ENCODE peak calls at places on chromosomes 1 and 21, in five cellular contexts. O is mesenchymal stem cell, T is neuronal stem cell, I is H9, P is IMR-90. R is an unnamed sample.

GRCh38 chr21:26572668-26573381 is at the start of gene CYYR1:
- DNase-seq in O (peak), T (peak), I (peak), P (no peak), R (peak)

GRCh38 chr1:11357291-11357690 is 84.3 kb downstream of the UBIAD1 start:
- DNase-seq in O (no peak), T (no peak), I (no peak), P (no peak), R (no peak)

GRCh38 chr1:221742555-221743415 is 896 bp upstream of the DUSP10 start:
- DNase-seq in O (peak), T (peak), I (peak), P (peak), R (peak)

GRCh38 chr21:37593015-37593414 is 226.4 kb downstream of the DYRK1A start:
- DNase-seq in O (no peak), T (peak), I (peak), P (no peak), R (peak)

GRCh38 chr21:29342394-29342957 is 43.8 kb downstream of the BACH1 start:
- DNase-seq in O (peak), T (no peak), I (no peak), P (peak), R (no peak)

GRCh38 chr1:104989012-104989411 is 1239.3 kb downstream of the AMY1C start:
- DNase-seq in O (no peak), T (no peak), I (no peak), P (no peak), R (no peak)

GRCh38 chr1:220123889-220124288 is 30.0 kb downstream of the IARS2 start:
- DNase-seq in O (peak), T (no peak), I (no peak), P (no peak), R (peak)

GRCh38 chr1:238658766-238659165 is 727.6 kb upstream of the CHRM3 start:
- DNase-seq in O (peak), T (no peak), I (no peak), P (peak), R (peak)

GRCh38 chr21:46081022-46081861 is 16.7 kb upstream of the COL6A2 start:
- DNase-seq in O (no peak), T (no peak), I (peak), P (no peak), R (no peak)

GRCh38 chr1:56448937-56449336 is 130.4 kb downstream of the PLPP3 start:
- DNase-seq in O (peak), T (no peak), I (no peak), P (peak), R (peak)

GRCh38 chr1:113930499-113931161 is 1.5 kb downstream of the HIPK1 start:
- DNase-seq in O (peak), T (peak), I (no peak), P (peak), R (peak)

GRCh38 chr1:219708919-219709318 is 96.0 kb upstream of the ZC3H11B start:
- DNase-seq in O (no peak), T (no peak), I (no peak), P (no peak), R (no peak)

GRCh38 chr1:162857850-162858249 is 3.1 kb downstream of the CCDC190 start:
- DNase-seq in O (no peak), T (no peak), I (no peak), P (peak), R (no peak)

GRCh38 chr1:20223659-20224058 is 37.3 kb upstream of the PLA2G2C start:
- DNase-seq in O (no peak), T (no peak), I (peak), P (no peak), R (peak)

GRCh38 chr1:51794260-51794659 is 84.3 kb downstream of the NRDC start:
- DNase-seq in O (no peak), T (no peak), I (no peak), P (no peak), R (no peak)

GRCh38 chr1:202189012-202189790 is 4.4 kb upstream of the LGR6 start:
- DNase-seq in O (peak), T (peak), I (peak), P (peak), R (peak)

GRCh38 chr21:21216013-21216412 is 217.8 kb downstream of the NCAM2 start:
- DNase-seq in O (no peak), T (no peak), I (no peak), P (no peak), R (no peak)

GRCh38 chr1:3553940-3554223 is 57.4 kb downstream of the MEGF6 start:
- DNase-seq in O (no peak), T (no peak), I (no peak), P (no peak), R (no peak)

GRCh38 chr1:198205021-198205684 is 48.4 kb downstream of the NEK7 start:
- DNase-seq in O (no peak), T (no peak), I (no peak), P (peak), R (no peak)

GRCh38 chr1:8752411-8752810 is 65.0 kb downstream of the RERE start:
- DNase-seq in O (no peak), T (no peak), I (no peak), P (no peak), R (no peak)

GRCh38 chr1:153349363-153350340 is 1.0 kb upstream of the PGLYRP4 start:
- DNase-seq in O (no peak), T (no peak), I (no peak), P (no peak), R (no peak)

GRCh38 chr1:233372218-233373125 is 44.9 kb downstream of the MAP3K21 start:
- DNase-seq in O (no peak), T (no peak), I (no peak), P (no peak), R (no peak)

GRCh38 chr1:102937401-102937800 is 170.9 kb downstream of the COL11A1 start:
- DNase-seq in O (no peak), T (no peak), I (no peak), P (no peak), R (no peak)

GRCh38 chr1:167333703-167334102 is 113.0 kb downstream of the POU2F1 start:
- DNase-seq in O (no peak), T (no peak), I (no peak), P (no peak), R (no peak)

GRCh38 chr1:66327582-66327981 is 206.4 kb upstream of the SGIP1 start:
- DNase-seq in O (no peak), T (no peak), I (no peak), P (no peak), R (no peak)

GRCh38 chr1:214990619-214991018 is 91.9 kb upstream of the KCNK2 start:
- DNase-seq in O (peak), T (no peak), I (no peak), P (peak), R (no peak)

GRCh38 chr1:30512922-30513265 is 210.5 kb downstream of the MATN1 start:
- DNase-seq in O (no peak), T (no peak), I (peak), P (no peak), R (no peak)

GRCh38 chr1:152047607-152047953 is 10.8 kb upstream of the S100A11 start:
- DNase-seq in O (no peak), T (no peak), I (no peak), P (peak), R (no peak)

GRCh38 chr1:154629160-154630073 is 21.4 kb upstream of the ADAR start:
- DNase-seq in O (peak), T (no peak), I (no peak), P (peak), R (no peak)

GRCh38 chr1:46809904-46810303 is 11.1 kb downstream of the CYP4B1 start:
- DNase-seq in O (no peak), T (no peak), I (no peak), P (no peak), R (no peak)

GRCh38 chr1:46809071-46809470 is 10.2 kb downstream of the CYP4B1 start:
- DNase-seq in O (no peak), T (no peak), I (no peak), P (no peak), R (no peak)

GRCh38 chr1:46812065-46812750 is 13.4 kb downstream of the CYP4B1 start:
- DNase-seq in O (no peak), T (no peak), I (no peak), P (no peak), R (no peak)

GRCh38 chr1:46811053-46811452 is 12.2 kb downstream of the CYP4B1 start:
- DNase-seq in O (no peak), T (no peak), I (no peak), P (no peak), R (no peak)

GRCh38 chr1:46810596-46810995 is 11.8 kb downstream of the CYP4B1 start:
- DNase-seq in O (no peak), T (no peak), I (no peak), P (no peak), R (no peak)
- H3K27ac ChIP-seq in O (no peak), T (no peak), I (no peak), P (no peak), R (no peak)

GRCh38 chr1:21955058-21955457 is 17.9 kb upstream of the HSPG2 start:
- DNase-seq in O (no peak), T (no peak), I (no peak), P (no peak), R (no peak)
- H2BK15ac ChIP-seq in O (peak), T (no peak), I (no peak), P (no peak), R (no peak)

DNA sequence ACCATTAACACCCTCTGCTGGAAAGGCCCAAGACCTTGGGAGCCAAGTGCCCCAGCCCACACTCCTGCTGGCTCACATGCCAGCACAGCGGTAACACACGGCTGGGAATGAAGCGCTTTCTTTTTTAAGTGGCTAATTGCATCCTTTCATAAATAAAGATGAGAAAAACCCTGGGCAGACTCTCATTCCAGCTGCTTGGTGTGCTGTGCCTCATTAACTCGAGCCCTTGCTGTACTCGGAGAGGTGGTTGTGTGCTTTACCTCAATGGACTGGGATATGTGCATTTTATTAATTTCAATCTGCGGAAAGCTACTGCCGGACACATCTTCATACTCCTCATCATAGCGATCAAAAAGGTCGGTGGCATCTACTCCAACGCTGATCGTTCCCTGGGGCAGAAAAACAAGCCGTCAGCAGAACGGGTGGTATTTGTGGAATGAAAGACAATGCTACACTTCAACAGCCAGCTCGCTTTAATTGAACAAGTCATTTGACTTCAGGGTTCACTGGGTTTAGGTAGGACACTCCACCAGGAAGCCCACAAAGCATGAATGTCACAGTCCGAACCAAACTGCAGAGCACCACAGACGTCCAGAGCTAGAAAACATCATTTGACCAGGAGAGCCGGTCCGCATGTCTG is 29.1 kb downstream of the THAP3 start:
- DNase-seq in O (no peak), T (no peak), I (no peak), P (no peak), R (no peak)
- H3K27ac ChIP-seq in O (peak), T (no peak), I (no peak), P (no peak), R (no peak)

GRCh38 chr1:54972436-54972835 is 8.0 kb upstream of the TMEM61 start:
- DNase-seq in O (no peak), T (no peak), I (no peak), P (no peak), R (no peak)

GRCh38 chr1:54971317-54971791 is 9.1 kb upstream of the TMEM61 start:
- DNase-seq in O (no peak), T (no peak), I (no peak), P (peak), R (no peak)

GRCh38 chr1:54970901-54971300 is 9.5 kb upstream of the TMEM61 start:
- DNase-seq in O (no peak), T (no peak), I (no peak), P (no peak), R (no peak)

GRCh38 chr1:54975709-54976108 is 4.7 kb upstream of the TMEM61 start:
- DNase-seq in O (no peak), T (no peak), I (no peak), P (no peak), R (no peak)

GRCh38 chr1:54973205-54973921 is 7.1 kb upstream of the TMEM61 start:
- DNase-seq in O (peak), T (peak), I (peak), P (peak), R (peak)
- H2BK15ac ChIP-seq in O (no peak), T (no peak), I (no peak), P (peak), R (no peak)

GRCh38 chr1:109845658-109846057 is 65.0 kb upstream of the CSF1 start:
- DNase-seq in O (no peak), T (no peak), I (no peak), P (no peak), R (no peak)

GRCh38 chr1:109847251-109847650 is 63.4 kb upstream of the CSF1 start:
- DNase-seq in O (no peak), T (no peak), I (no peak), P (no peak), R (no peak)

GRCh38 chr1:109846148-109846547 is 64.5 kb upstream of the CSF1 start:
- DNase-seq in O (no peak), T (no peak), I (no peak), P (no peak), R (no peak)

GRCh38 chr1:109846846-109847245 is 63.8 kb upstream of the CSF1 start:
- DNase-seq in O (no peak), T (no peak), I (no peak), P (no peak), R (no peak)

GRCh38 chr1:109844609-109845008 is 66.0 kb upstream of the CSF1 start:
- DNase-seq in O (no peak), T (no peak), I (no peak), P (no peak), R (no peak)
- H3K27ac ChIP-seq in O (no peak), T (no peak), I (no peak), P (no peak), R (no peak)

GRCh38 chr21:42243026-42243425 is 24.1 kb downstream of the ABCG1 start:
- DNase-seq in O (no peak), T (no peak), I (no peak), P (no peak), R (no peak)
- H2BK15ac ChIP-seq in O (no peak), T (peak), I (no peak), P (no peak), R (no peak)

R was measured in mesendoderm.